ENCODE peak calls at places on chromosomes 6 and 20, in nine cellular contexts. E is RWPE1; B is A549; J is iris pigment epithelial cell; O is body of pancreas; G is stimulated activated naive CD8-positive, alpha-beta T cell treated with anti-CD3 and anti-CD28 coated beads, Interleukin-15, Interleukin-2, amounts not matched to agents 100 U/mL and 50 U/mL, for 24 hours; C is putamen; T is Calu3; R is stimulated activated CD8-positive, alpha-beta memory T cell treated with anti-CD3 and anti-CD28 coated beads, Interleukin-2, amount 100 ng/mL, for 1 hour. S is an unnamed sample.

GRCh38 chr20:23206995-23207394 is 120.9 kb upstream of the CD93 start:
- DNase-seq in E (no peak), B (no peak), J (no peak), O (no peak), G (no peak), C (no peak), T (no peak), R (no peak), S (no peak)

GRCh38 chr6:36803908-36804307 is 35.3 kb downstream of the CPNE5 start:
- DNase-seq in E (no peak), B (no peak), J (no peak), O (no peak), G (no peak), C (no peak), T (no peak), R (no peak), S (no peak)

GRCh38 chr20:35091808-35092523 is 641 bp downstream of the TRPC4AP start:
- DNase-seq in E (peak), B (no peak), J (peak), O (peak), G (no peak), C (no peak), T (peak), R (no peak), S (no peak)

GRCh38 chr6:50925981-50926380 is 107.3 kb downstream of the TFAP2B start:
- DNase-seq in E (no peak), B (no peak), J (peak), O (no peak), G (no peak), C (no peak), T (no peak), R (no peak), S (no peak)

GRCh38 chr6:10460096-10460495 is 45.2 kb upstream of the TFAP2A start:
- DNase-seq in E (no peak), B (no peak), J (no peak), O (no peak), G (no peak), C (no peak), T (no peak), R (no peak), S (no peak)

GRCh38 chr6:151161363-151161762 is 78.4 kb upstream of the AKAP12 start:
- DNase-seq in E (no peak), B (no peak), J (no peak), O (no peak), G (no peak), C (no peak), T (no peak), R (no peak), S (no peak)

GRCh38 chr6:156848533-156848932 is 71.4 kb downstream of the ARID1B start:
- DNase-seq in E (no peak), B (no peak), J (no peak), O (peak), G (no peak), C (no peak), T (no peak), R (no peak), S (no peak)

GRCh38 chr6:63804381-63804956 is 168.9 kb downstream of the PHF3 start:
- DNase-seq in E (peak), B (no peak), J (peak), O (no peak), G (no peak), C (no peak), T (no peak), R (no peak), S (peak)

GRCh38 chr20:58277578-58278344 is 31.8 kb upstream of the RAB22A start:
- DNase-seq in E (no peak), B (no peak), J (no peak), O (no peak), G (no peak), C (no peak), T (no peak), R (no peak), S (no peak)

GRCh38 chr20:44024820-44025580 is 110.3 kb downstream of the TOX2 start:
- DNase-seq in E (no peak), B (no peak), J (no peak), O (no peak), G (no peak), C (no peak), T (no peak), R (no peak), S (no peak)

GRCh38 chr6:11852061-11852619 is 73.5 kb upstream of the ADTRP start:
- DNase-seq in E (no peak), B (no peak), J (no peak), O (no peak), G (no peak), C (no peak), T (no peak), R (no peak), S (no peak)

GRCh38 chr6:3468585-3468984 is 11.7 kb upstream of the SLC22A23 start:
- DNase-seq in E (no peak), B (no peak), J (no peak), O (no peak), G (no peak), C (no peak), T (no peak), R (no peak), S (no peak)

GRCh38 chr6:113457156-113457555 is 400.0 kb upstream of the MARCKS start:
- DNase-seq in E (no peak), B (no peak), J (peak), O (no peak), G (no peak), C (no peak), T (no peak), R (no peak), S (no peak)

GRCh38 chr6:147615659-147616456 is 107.4 kb downstream of the SAMD5 start:
- DNase-seq in E (no peak), B (no peak), J (peak), O (no peak), G (no peak), C (no peak), T (no peak), R (no peak), S (no peak)